ENCODE peak calls at places on chromosomes 2 and 18, in four cellular contexts. L, F, E and G are unnamed samples.

GRCh38 chr2:225735844-225736243 is 336.3 kb downstream of the NYAP2 start:
- DNase-seq in L (no peak), E (no peak), F (peak; percentile 51), G (peak; percentile 95)

GRCh38 chr18:11387880-11388279 is 221.5 kb upstream of the SLC35G4 start:
- DNase-seq in L (peak; percentile 47), F (peak; percentile 73), E (peak; percentile 76), G (peak; percentile 47)

GRCh38 chr2:10655074-10655840 is 34.5 kb downstream of the NOL10 start:
- DNase-seq in L (no peak), F (no peak), E (no peak), G (no peak)

GRCh38 chr2:180494286-180494685 is 486.1 kb upstream of the UBE2E3 start:
- DNase-seq in E (no peak), F (no peak), L (no peak), G (no peak)

GRCh38 chr2:88451647-88452150 is 794 bp downstream of the FOXI3 start:
- DNase-seq in L (no peak), E (no peak), F (peak; percentile 23), G (no peak)

GRCh38 chr2:238013806-238014205 is 47.0 kb downstream of the UBE2F start:
- DNase-seq in F (no peak), E (no peak), L (no peak), G (no peak)

GRCh38 chr2:217993055-217993645 is 9.6 kb downstream of the TNS1 start:
- DNase-seq in F (peak; percentile 56), E (no peak), L (no peak), G (peak; percentile 95)

GRCh38 chr2:3627500-3628100 is 30.4 kb upstream of the ALLC start:
- DNase-seq in F (no peak), E (no peak), L (no peak), G (no peak)

GRCh38 chr2:173264603-173265366 is 89.9 kb upstream of the CDCA7 start:
- DNase-seq in F (no peak), E (no peak), L (peak; percentile 21), G (no peak)

GRCh38 chr2:20618886-20619521 is 31.9 kb downstream of the HS1BP3 start:
- DNase-seq in E (no peak), L (no peak), F (no peak), G (no peak)

GRCh38 chr2:240302041-240302440 is 133.4 kb upstream of the GPC1 start:
- DNase-seq in F (no peak), L (no peak), E (no peak), G (no peak)

GRCh38 chr2:132969371-132969985 is 299.5 kb upstream of the LYPD1 start:
- DNase-seq in F (no peak), L (no peak), E (no peak), G (peak; percentile 42)

GRCh38 chr2:1972428-1972827 is 228.1 kb upstream of the PXDN start:
- DNase-seq in L (no peak), E (no peak), F (peak; percentile 17), G (no peak)

GRCh38 chr18:12109836-12110235 is 16.2 kb downstream of the ANKRD62 start:
- DNase-seq in E (no peak), F (no peak), L (no peak), G (no peak)

GRCh38 chr2:171225302-171225980 is 64.7 kb upstream of the TLK1 start:
- DNase-seq in F (peak; percentile 79), L (peak; percentile 25), E (peak; percentile 57), G (peak; percentile 95)

GRCh38 chr2:42136832-42137821 is 32.0 kb upstream of the EML4 start:
- DNase-seq in E (peak; percentile 90), F (peak; percentile 63), L (no peak), G (no peak)

GRCh38 chr2:13821255-13821880 is 811.1 kb upstream of the LRATD1 start:
- DNase-seq in F (no peak), E (no peak), L (no peak), G (peak; percentile 74)

GRCh38 chr2:113105047-113105446 is 22.4 kb upstream of the IL1RN start:
- DNase-seq in F (peak; percentile 36), L (peak; percentile 21), E (no peak), G (peak; percentile 46)

GRCh38 chr2:165952085-165952484 is 1.5 kb downstream of the TTC21B start:
- DNase-seq in L (no peak), E (no peak), F (no peak), G (no peak)

GRCh38 chr18:77495982-77496690 is 246.5 kb downstream of the GALR1 start:
- DNase-seq in E (no peak), L (no peak), F (no peak), G (no peak)

GRCh38 chr18:76686737-76687231 is 135.6 kb upstream of the ZNF236 start:
- DNase-seq in L (no peak), E (peak; percentile 48), F (peak; percentile 42), G (peak; percentile 57)

GRCh38 chr2:195842932-195843331 is 185.9 kb downstream of the SLC39A10 start:
- DNase-seq in E (no peak), L (no peak), F (no peak), G (no peak)

GRCh38 chr2:226981731-226982373 is 146.0 kb downstream of the RHBDD1 start:
- DNase-seq in F (no peak), E (no peak), L (peak; percentile 20), G (no peak)

GRCh38 chr18:3935316-3935715 is 485.3 kb downstream of the TGIF1 start:
- DNase-seq in F (no peak), L (no peak), E (no peak), G (peak; percentile 33)

GRCh38 chr18:44778788-44779187 is 98.1 kb downstream of the SETBP1 start:
- DNase-seq in L (no peak), F (no peak), E (no peak), G (no peak)

GRCh38 chr2:171297951-171298350 is 135.8 kb downstream of the METTL8 start:
- DNase-seq in F (no peak), L (no peak), E (peak; percentile 29), G (peak; percentile 67)

GRCh38 chr2:78908973-78909372 is 116.5 kb upstream of the REG3G start:
- DNase-seq in F (no peak), L (no peak), E (peak; percentile 9), G (no peak)

GRCh38 chr2:213475433-213475832 is 191.2 kb downstream of the SPAG16 start:
- DNase-seq in F (no peak), L (no peak), E (no peak), G (peak; percentile 1)

GRCh38 chr2:198712485-198712884 is 745.3 kb downstream of the SATB2 start:
- DNase-seq in F (no peak), L (no peak), E (no peak), G (no peak)

GRCh38 chr2:177756346-177756745 is 316.2 kb downstream of the PDE11A start:
- DNase-seq in L (no peak), E (no peak), F (no peak), G (no peak)

GRCh38 chr2:36420569-36421164 is 65.1 kb downstream of the CRIM1 start:
- DNase-seq in L (no peak), F (no peak), E (no peak), G (no peak)

GRCh38 chr2:110748489-110748867 is 16.1 kb downstream of the ACOXL start:
- DNase-seq in L (no peak), E (no peak), F (no peak), G (peak; percentile 11)

GRCh38 chr2:237319086-237319820 is 94.7 kb downstream of the COL6A3 start:
- DNase-seq in E (no peak), F (no peak), L (no peak), G (no peak)

GRCh38 chr2:48854681-48855080 is 99.2 kb upstream of the LHCGR start:
- DNase-seq in L (no peak), F (no peak), E (no peak), G (no peak)

GRCh38 chr18:13136056-13136688 is 82.4 kb upstream of the LDLRAD4 start:
- DNase-seq in F (no peak), E (no peak), L (no peak), G (no peak)

GRCh38 chr2:70111752-70112591 is 24.7 kb downstream of the PCBP1 start:
- DNase-seq in E (no peak), L (peak; percentile 37), F (no peak), G (peak; percentile 71)

GRCh38 chr2:70118798-70119454 is 31.6 kb downstream of the PCBP1 start:
- DNase-seq in F (no peak), L (peak; percentile 73), E (peak; percentile 67), G (no peak)

GRCh38 chr2:70115646-70116442 is 28.6 kb downstream of the PCBP1 start:
- DNase-seq in E (no peak), F (no peak), L (peak; percentile 25), G (no peak)

GRCh38 chr2:70116936-70117554 is 29.8 kb downstream of the PCBP1 start:
- DNase-seq in L (peak; percentile 5), F (no peak), E (no peak), G (no peak)

DNA sequence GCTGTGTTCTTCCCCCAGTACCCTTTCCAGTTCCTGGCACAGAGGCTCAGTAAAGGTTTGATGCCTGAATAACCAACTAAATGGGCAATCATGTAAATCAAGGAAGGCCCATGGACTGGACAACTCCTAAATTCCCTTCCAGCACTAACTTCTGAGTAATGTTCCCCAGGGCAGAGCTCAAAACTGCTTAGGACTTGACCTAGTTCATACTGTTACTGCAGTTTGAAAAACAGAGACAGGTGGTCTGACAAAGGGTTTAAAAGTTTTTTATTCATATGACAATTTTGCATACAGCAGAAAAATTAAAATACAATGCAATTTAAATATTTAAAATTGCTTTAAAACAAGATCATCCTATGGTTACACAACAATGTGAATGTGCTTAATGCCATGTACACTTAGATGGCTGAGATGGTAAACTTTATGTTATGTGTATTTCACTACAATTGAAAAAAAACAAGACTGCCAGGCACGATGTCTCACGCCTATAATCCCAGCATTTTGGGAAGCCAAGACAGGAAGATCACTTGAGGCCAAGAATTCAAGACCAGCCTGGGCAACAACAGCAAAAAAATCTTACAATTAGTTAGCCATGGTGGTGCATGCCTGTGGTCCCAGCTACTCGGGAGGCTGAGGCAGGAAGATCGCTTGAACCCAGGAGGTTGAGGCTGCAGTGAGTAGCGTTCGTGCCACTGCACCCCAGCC is 26.3 kb downstream of the PCBP1 start:
- DNase-seq in E (no peak), F (no peak), L (no peak), G (no peak)
- TF ChIP-seq MAZ in E (no peak), F (no peak), L (no peak), G (no peak)

GRCh38 chr2:949384-949893 is 1.2 kb upstream of the SNTG2 start:
- DNase-seq in F (no peak), E (no peak), L (no peak), G (no peak)
- TF ChIP-seq MAZ in F (no peak), E (no peak), L (no peak), G (no peak)

GRCh38 chr18:70417847-70418246 is 129.0 kb downstream of the SOCS6 start:
- DNase-seq in L (no peak), E (no peak), F (no peak), G (no peak)
- TF ChIP-seq MAZ in L (no peak), E (no peak), F (no peak), G (no peak)

GRCh38 chr2:128797533-128797932 is 478.9 kb upstream of the HS6ST1 start:
- DNase-seq in E (no peak), L (no peak), F (no peak), G (no peak)
- TF ChIP-seq MAZ in E (no peak), L (no peak), F (no peak), G (no peak)

DNA sequence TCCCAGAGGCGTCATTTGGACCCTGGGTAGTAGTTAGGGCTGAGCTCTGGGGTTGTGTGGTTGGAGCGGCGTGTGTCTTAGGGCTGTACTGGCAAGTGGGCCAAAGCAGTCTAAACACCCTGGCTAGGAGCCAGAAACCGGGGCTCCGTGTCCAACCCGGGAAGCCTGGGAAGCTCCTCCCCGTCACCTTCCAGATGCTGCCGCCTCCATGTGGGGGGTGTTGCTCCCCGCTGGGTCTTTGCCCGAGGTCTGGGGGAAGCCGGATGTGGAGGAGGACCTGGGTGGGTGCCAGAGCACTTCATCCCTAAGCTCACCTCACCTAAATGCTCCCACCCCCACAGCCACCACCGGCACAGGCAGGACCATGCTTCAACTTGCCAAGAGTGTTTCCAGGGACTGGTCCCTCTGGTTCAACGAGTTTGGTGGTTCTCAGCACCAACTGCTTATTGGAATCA is 25.4 kb downstream of the TET3 start:
- DNase-seq in L (peak; percentile 65), E (no peak), F (no peak), G (no peak)
- TF ChIP-seq MAZ in L (no peak), E (no peak), F (no peak), G (no peak)

GRCh38 chr2:70367722-70368323 is 66.0 kb upstream of the FAM136A start:
- DNase-seq in L (no peak), F (peak; percentile 53), E (no peak), G (peak; percentile 14)
- TF ChIP-seq MAZ in L (no peak), F (no peak), E (no peak), G (no peak)